ENCODE peak calls at places on chromosomes 4 and X, in four cellular contexts. One of them, this sample, is unnamed.

GRCh38 chrX:118117069-118117405 is 427 bp upstream of the KLHL13 start:
- DNase-seq in ovary: no peak
- DNase-seq in transverse colon: no peak
- DNase-seq in uterus: no peak
- DNase-seq in this sample: no peak

GRCh38 chrX:88437563-88437962 is 309.5 kb upstream of the CPXCR1 start:
- DNase-seq in uterus: no peak
- DNase-seq in ovary: no peak
- DNase-seq in transverse colon: no peak
- DNase-seq in this sample: no peak

GRCh38 chrX:39829965-39830364 is 267.8 kb downstream of the BCOR start:
- DNase-seq in uterus: no peak
- DNase-seq in transverse colon: no peak
- DNase-seq in ovary: no peak
- DNase-seq in this sample: no peak

GRCh38 chr4:169655401-169655800 is 35.0 kb downstream of the CLCN3 start:
- DNase-seq in uterus: no peak
- DNase-seq in transverse colon: no peak
- DNase-seq in ovary: no peak
- DNase-seq in this sample: no peak

GRCh38 chrX:68865300-68865699 is 36.5 kb downstream of the EFNB1 start:
- DNase-seq in uterus: no peak
- DNase-seq in transverse colon: no peak
- DNase-seq in ovary: no peak
- DNase-seq in this sample: no peak

GRCh38 chr4:141783770-141784169 is 147.4 kb downstream of the IL15 start:
- DNase-seq in ovary: no peak
- DNase-seq in transverse colon: no peak
- DNase-seq in uterus: no peak
- DNase-seq in this sample: no peak

GRCh38 chrX:2679534-2680485 is 11.3 kb upstream of the CD99 start:
- DNase-seq in uterus: no peak
- DNase-seq in ovary: peak; percentile 46
- DNase-seq in transverse colon: no peak
- DNase-seq in this sample: peak; percentile 41

GRCh38 chr4:174479140-174479539 is 43.1 kb downstream of the HPGD start:
- DNase-seq in ovary: no peak
- DNase-seq in transverse colon: no peak
- DNase-seq in uterus: no peak
- DNase-seq in this sample: no peak

GRCh38 chr4:169282429-169283113 is 11.8 kb upstream of the SH3RF1 start:
- DNase-seq in transverse colon: no peak
- DNase-seq in uterus: no peak
- DNase-seq in ovary: no peak
- DNase-seq in this sample: no peak

GRCh38 chrX:150897371-150898319 is 823 bp downstream of the CD99L2 start:
- DNase-seq in transverse colon: peak; percentile 35
- DNase-seq in uterus: no peak
- DNase-seq in ovary: peak; percentile 42
- DNase-seq in this sample: peak; percentile 41

GRCh38 chr4:57591073-57591472 is 480.9 kb upstream of the IGFBP7 start:
- DNase-seq in transverse colon: no peak
- DNase-seq in uterus: no peak
- DNase-seq in ovary: no peak
- DNase-seq in this sample: no peak

GRCh38 chrX:63354484-63354883 is 3.4 kb upstream of the SPIN4 start:
- DNase-seq in ovary: no peak
- DNase-seq in transverse colon: no peak
- DNase-seq in uterus: no peak
- DNase-seq in this sample: no peak

GRCh38 chr4:1574601-1575417 is 109.3 kb downstream of the FAM53A start:
- DNase-seq in transverse colon: peak; percentile 33
- DNase-seq in ovary: no peak
- DNase-seq in uterus: no peak
- DNase-seq in this sample: no peak

GRCh38 chr4:107452717-107453116 is 267.3 kb downstream of the PAPSS1 start:
- DNase-seq in uterus: no peak
- DNase-seq in transverse colon: no peak
- DNase-seq in ovary: no peak
- DNase-seq in this sample: no peak

GRCh38 chr4:75633846-75634245 is 3.5 kb upstream of the CDKL2 start:
- DNase-seq in transverse colon: no peak
- DNase-seq in uterus: no peak
- DNase-seq in ovary: no peak
- DNase-seq in this sample: no peak

GRCh38 chr4:2714071-2714770 is 41.9 kb downstream of the TNIP2 start:
- DNase-seq in transverse colon: no peak
- DNase-seq in ovary: peak; percentile 24
- DNase-seq in uterus: no peak
- DNase-seq in this sample: peak; percentile 81

GRCh38 chr4:5893013-5893580 is at the start of gene CRMP1:
- DNase-seq in uterus: no peak
- DNase-seq in ovary: no peak
- DNase-seq in transverse colon: no peak
- DNase-seq in this sample: no peak

GRCh38 chr4:7960790-7961655 is 21.4 kb upstream of the AFAP1 start:
- DNase-seq in transverse colon: no peak
- DNase-seq in uterus: peak; percentile 78
- DNase-seq in ovary: no peak
- DNase-seq in this sample: no peak

GRCh38 chr4:176534566-176534965 is 214.8 kb downstream of the SPCS3 start:
- DNase-seq in ovary: no peak
- DNase-seq in uterus: no peak
- DNase-seq in transverse colon: no peak
- DNase-seq in this sample: no peak

GRCh38 chrX:356385-357034 is 30.2 kb downstream of the PPP2R3B start:
- DNase-seq in uterus: no peak
- DNase-seq in transverse colon: no peak
- DNase-seq in ovary: no peak
- DNase-seq in this sample: no peak

GRCh38 chrX:54482839-54483593 is 13.0 kb downstream of the FGD1 start:
- DNase-seq in uterus: peak; percentile 19
- DNase-seq in transverse colon: peak; percentile 25
- DNase-seq in ovary: peak; percentile 47
- DNase-seq in this sample: no peak

GRCh38 chr4:113328514-113328913 is 279.1 kb downstream of the ANK2 start:
- DNase-seq in transverse colon: no peak
- DNase-seq in uterus: no peak
- DNase-seq in ovary: no peak
- DNase-seq in this sample: no peak

GRCh38 chrX:40908857-40909475 is 173.6 kb upstream of the MED14 start:
- DNase-seq in ovary: no peak
- DNase-seq in uterus: no peak
- DNase-seq in transverse colon: no peak
- DNase-seq in this sample: no peak

GRCh38 chrX:150482537-150483217 is 85.7 kb upstream of the MTM1 start:
- DNase-seq in transverse colon: no peak
- DNase-seq in ovary: no peak
- DNase-seq in uterus: no peak
- DNase-seq in this sample: no peak

GRCh38 chr4:121140712-121141111 is 23.4 kb downstream of the TNIP3 start:
- DNase-seq in uterus: no peak
- DNase-seq in transverse colon: no peak
- DNase-seq in ovary: no peak
- DNase-seq in this sample: no peak

GRCh38 chrX:51931761-51932160 is 38.3 kb downstream of the MAGED1 start:
- DNase-seq in uterus: no peak
- DNase-seq in ovary: no peak
- DNase-seq in transverse colon: no peak
- DNase-seq in this sample: no peak

GRCh38 chr4:2936773-2937145 is 26.4 kb downstream of the NOP14 start:
- DNase-seq in ovary: peak; percentile 44
- DNase-seq in transverse colon: no peak
- DNase-seq in uterus: peak; percentile 21
- DNase-seq in this sample: no peak

GRCh38 chr4:122917731-122918130 is 4.7 kb downstream of the NUDT6 start:
- DNase-seq in transverse colon: no peak
- DNase-seq in ovary: no peak
- DNase-seq in uterus: no peak
- DNase-seq in this sample: no peak

GRCh38 chrX:122245175-122245574 is 938.9 kb upstream of the GRIA3 start:
- DNase-seq in uterus: no peak
- DNase-seq in ovary: no peak
- DNase-seq in transverse colon: no peak
- DNase-seq in this sample: no peak

GRCh38 chr4:183082053-183082452 is 17.0 kb upstream of the WWC2 start:
- DNase-seq in uterus: no peak
- DNase-seq in ovary: no peak
- DNase-seq in transverse colon: peak; percentile 14
- DNase-seq in this sample: no peak

GRCh38 chr4:9921326-9921725 is 100.0 kb downstream of the SLC2A9 start:
- DNase-seq in uterus: no peak
- DNase-seq in transverse colon: no peak
- DNase-seq in ovary: no peak
- DNase-seq in this sample: no peak

GRCh38 chr4:120080533-120080932 is 13.9 kb upstream of the MAD2L1 start:
- DNase-seq in uterus: no peak
- DNase-seq in ovary: no peak
- DNase-seq in transverse colon: no peak
- DNase-seq in this sample: no peak

GRCh38 chr4:169243808-169244207 is 26.9 kb downstream of the SH3RF1 start:
- DNase-seq in ovary: no peak
- DNase-seq in uterus: no peak
- DNase-seq in transverse colon: no peak
- DNase-seq in this sample: no peak

GRCh38 chr4:48329976-48330375 is 11.4 kb upstream of the SLAIN2 start:
- DNase-seq in uterus: no peak
- DNase-seq in transverse colon: no peak
- DNase-seq in ovary: no peak
- DNase-seq in this sample: no peak

GRCh38 chr4:84971319-84971932 is 4.9 kb upstream of the WDFY3 start:
- DNase-seq in ovary: no peak
- DNase-seq in uterus: no peak
- DNase-seq in transverse colon: no peak
- DNase-seq in this sample: no peak

GRCh38 chrX:24862343-24862742 is 153.4 kb downstream of the ARX start:
- DNase-seq in ovary: no peak
- DNase-seq in uterus: no peak
- DNase-seq in transverse colon: no peak
- DNase-seq in this sample: no peak

GRCh38 chr4:127880764-127881564 is at the start of gene PLK4:
- DNase-seq in transverse colon: peak; percentile 97
- DNase-seq in ovary: peak; percentile 96
- DNase-seq in uterus: peak; percentile 92
- DNase-seq in this sample: peak; percentile 95
- TF ChIP-seq POLR2A in transverse colon: no peak
- TF ChIP-seq POLR2A in ovary: no peak
- TF ChIP-seq POLR2A in uterus: peak; percentile 61
- TF ChIP-seq POLR2A in this sample: no peak

DNA sequence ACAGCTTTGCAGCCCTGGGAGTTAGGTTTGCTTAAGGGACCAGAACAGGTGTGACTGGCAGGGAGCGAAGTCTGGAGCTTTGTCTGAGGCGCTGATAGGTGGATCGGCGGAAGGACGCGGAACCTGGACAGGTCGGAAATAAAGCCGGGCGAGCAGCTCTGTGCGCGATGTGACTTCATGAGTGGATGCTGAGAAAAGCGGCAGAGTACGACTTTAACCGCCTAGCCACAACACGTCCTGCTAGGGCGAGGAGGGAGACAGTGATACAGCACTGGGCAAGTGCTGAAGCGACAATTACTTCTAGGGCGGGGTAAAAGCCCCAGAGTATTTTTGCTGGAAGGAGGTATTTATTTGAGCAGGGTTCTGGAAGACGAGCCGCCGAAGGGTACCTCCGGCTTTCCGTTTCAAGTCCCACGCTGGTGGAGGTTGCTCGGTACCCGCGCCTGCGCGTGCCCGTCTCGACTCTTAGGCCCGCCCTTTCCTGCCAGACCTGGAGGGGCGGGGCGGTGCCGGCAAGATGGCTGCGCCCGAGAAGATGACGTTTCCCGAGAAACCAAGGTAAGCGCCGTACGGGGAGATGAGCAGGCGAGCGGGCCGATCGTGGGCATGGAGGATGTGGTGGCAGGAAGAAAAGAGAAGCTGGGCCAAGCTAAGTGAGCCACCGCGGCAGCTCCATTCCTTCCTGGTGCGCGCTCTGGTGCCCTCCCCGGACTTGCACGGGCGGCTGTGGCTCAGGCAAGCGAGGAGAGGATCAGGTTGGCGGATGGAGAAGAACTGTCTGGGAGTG is at the start of gene ZRSR2:
- DNase-seq in ovary: peak; percentile 91
- DNase-seq in uterus: peak; percentile 84
- DNase-seq in transverse colon: peak; percentile 92
- DNase-seq in this sample: peak; percentile 84
- H3K27ac ChIP-seq in ovary: peak within 1 kb of the TSS; percentile 67
- H3K27ac ChIP-seq in uterus: peak within 1 kb of the TSS; percentile 77
- H3K27ac ChIP-seq in transverse colon: peak within 1 kb of the TSS; percentile 90
- H3K27ac ChIP-seq in this sample: peak within 1 kb of the TSS; percentile 79

DNA sequence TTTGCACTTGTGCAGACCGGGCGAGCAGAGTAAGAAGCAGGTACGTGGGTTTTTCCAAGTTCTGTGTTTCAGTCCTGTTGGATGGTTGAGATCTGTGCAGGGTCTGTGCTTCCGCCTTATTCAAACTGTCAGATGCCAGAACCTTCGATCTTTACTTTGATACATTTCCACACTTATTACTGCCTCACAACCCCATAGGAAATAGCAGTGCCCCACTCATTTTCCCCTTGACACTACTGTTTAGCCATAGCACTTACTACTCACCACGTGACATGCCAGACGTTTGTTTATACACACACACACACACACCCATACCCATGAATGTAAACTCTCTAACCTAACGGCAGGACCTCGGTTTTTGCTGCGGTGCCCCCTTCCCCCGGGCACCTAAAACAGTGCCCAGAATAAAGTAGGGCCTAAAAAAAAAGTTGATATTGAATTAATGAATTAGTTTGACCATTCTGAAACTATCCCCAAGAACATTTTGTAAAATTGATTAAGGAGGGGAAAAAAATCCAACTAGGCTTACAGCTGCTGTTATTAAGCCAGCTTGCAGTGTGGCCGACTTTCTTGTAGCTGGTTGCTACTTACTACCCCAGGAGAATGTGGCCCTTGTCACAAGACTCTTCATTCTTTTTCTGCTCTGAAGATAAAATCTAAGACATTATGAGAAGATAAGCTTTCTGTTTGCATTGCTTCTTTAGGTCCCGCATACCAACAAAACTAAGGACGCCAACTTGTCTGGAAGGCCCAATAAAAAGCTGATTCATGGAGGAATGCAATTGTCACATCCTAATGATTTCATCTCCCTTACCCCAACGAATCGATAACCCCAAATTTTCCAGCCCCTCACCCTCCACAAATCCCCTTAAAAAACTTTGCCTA is 707 bp upstream of the SEPSECS start:
- DNase-seq in transverse colon: no peak
- DNase-seq in ovary: no peak
- DNase-seq in uterus: no peak
- DNase-seq in this sample: no peak
- TF ChIP-seq POLR2A in transverse colon: no peak
- TF ChIP-seq POLR2A in ovary: no peak
- TF ChIP-seq POLR2A in uterus: no peak
- TF ChIP-seq POLR2A in this sample: no peak

DNA sequence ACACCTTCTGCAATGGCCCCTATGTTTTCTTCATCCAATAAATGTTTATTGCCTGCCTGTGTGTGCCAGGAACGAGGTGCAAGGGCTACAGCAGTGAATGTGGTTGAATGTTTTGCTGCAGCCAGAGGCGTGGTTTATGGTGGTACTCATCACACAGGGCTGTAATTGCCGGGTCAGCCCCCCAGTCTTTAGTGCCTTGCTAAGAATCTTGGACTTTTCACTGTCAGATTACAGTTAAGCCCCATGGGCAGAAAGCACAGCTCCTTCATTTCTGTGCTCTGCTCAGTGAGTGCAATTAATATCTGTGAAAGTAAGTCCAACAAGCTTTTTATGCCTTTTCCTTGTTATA is 67.8 kb downstream of the TAPT1 start:
- DNase-seq in ovary: no peak
- DNase-seq in uterus: no peak
- DNase-seq in transverse colon: peak; percentile 83
- DNase-seq in this sample: no peak
- H3K27ac ChIP-seq in ovary: no peak overlapping the region
- H3K27ac ChIP-seq in uterus: no peak overlapping the region
- H3K27ac ChIP-seq in transverse colon: peak overlapping the region; percentile 82
- H3K27ac ChIP-seq in this sample: no peak overlapping the region

This sample was measured in thyroid gland.